ENCODE peak calls at places on chromosomes 3 and 15, in six cellular contexts. I, H, C, F, K and G are unnamed samples.

GRCh38 chr3:32374788-32375595 is 16.7 kb upstream of the CMTM7 start:
- DNase-seq in F (peak), C (peak), I (peak), H (peak), K (peak), G (peak)

GRCh38 chr3:68876112-68876713 is 56.1 kb downstream of the TAFA4 start:
- DNase-seq in H (peak), F (peak), C (peak), K (peak), I (peak), G (peak)

GRCh38 chr15:66097151-66098018 is 156.2 kb downstream of the MEGF11 start:
- DNase-seq in I (no peak), H (no peak), K (no peak), F (no peak), C (no peak), G (no peak)

GRCh38 chr15:41932939-41933725 is 39.2 kb downstream of the EHD4 start:
- DNase-seq in K (no peak), H (no peak), F (no peak), I (no peak), C (no peak), G (no peak)

GRCh38 chr3:160052385-160053047 is 63.9 kb downstream of the IL12A start:
- DNase-seq in K (no peak), H (no peak), F (no peak), I (no peak), C (no peak), G (no peak)

GRCh38 chr3:152458725-152459515 is 190.2 kb downstream of the MBNL1 start:
- DNase-seq in C (no peak), I (no peak), F (no peak), K (peak), H (no peak), G (no peak)

GRCh38 chr3:56630966-56631365 is 52.1 kb downstream of the TASOR start:
- DNase-seq in C (no peak), H (no peak), F (no peak), K (no peak), I (no peak), G (no peak)

GRCh38 chr15:92883643-92884458 is 16.3 kb upstream of the CHD2 start:
- DNase-seq in H (peak), C (no peak), K (peak), I (no peak), F (no peak), G (no peak)

GRCh38 chr15:49809894-49810594 is 189.2 kb downstream of the DTWD1 start:
- DNase-seq in K (no peak), I (no peak), C (no peak), F (no peak), H (no peak), G (no peak)

GRCh38 chr15:80343610-80344009 is 60.6 kb upstream of the ARNT2 start:
- DNase-seq in H (no peak), K (no peak), C (no peak), F (no peak), I (no peak), G (no peak)

GRCh38 chr3:46089237-46090011 is 62.1 kb upstream of the XCR1 start:
- DNase-seq in C (no peak), F (peak), K (peak), H (no peak), I (no peak), G (no peak)

GRCh38 chr15:101676965-101677364 is 24.8 kb upstream of the TM2D3 start:
- DNase-seq in C (no peak), H (no peak), K (no peak), F (no peak), I (no peak), G (no peak)

GRCh38 chr15:101675796-101676582 is 23.8 kb upstream of the TM2D3 start:
- DNase-seq in H (peak), F (no peak), C (no peak), I (peak), K (no peak), G (no peak)

GRCh38 chr15:101672298-101672697 is 20.1 kb upstream of the TM2D3 start:
- DNase-seq in C (no peak), H (no peak), F (no peak), K (no peak), I (no peak), G (no peak)

GRCh38 chr15:101679861-101680260 is 27.7 kb upstream of the TM2D3 start:
- DNase-seq in C (no peak), K (no peak), H (no peak), F (no peak), I (no peak), G (no peak)

GRCh38 chr15:101675015-101675414 is 22.8 kb upstream of the TM2D3 start:
- DNase-seq in I (no peak), H (no peak), F (no peak), C (no peak), K (no peak), G (no peak)
- TF ChIP-seq MYC in I (no peak), H (no peak), F (no peak), C (no peak), K (no peak), G (no peak)

DNA sequence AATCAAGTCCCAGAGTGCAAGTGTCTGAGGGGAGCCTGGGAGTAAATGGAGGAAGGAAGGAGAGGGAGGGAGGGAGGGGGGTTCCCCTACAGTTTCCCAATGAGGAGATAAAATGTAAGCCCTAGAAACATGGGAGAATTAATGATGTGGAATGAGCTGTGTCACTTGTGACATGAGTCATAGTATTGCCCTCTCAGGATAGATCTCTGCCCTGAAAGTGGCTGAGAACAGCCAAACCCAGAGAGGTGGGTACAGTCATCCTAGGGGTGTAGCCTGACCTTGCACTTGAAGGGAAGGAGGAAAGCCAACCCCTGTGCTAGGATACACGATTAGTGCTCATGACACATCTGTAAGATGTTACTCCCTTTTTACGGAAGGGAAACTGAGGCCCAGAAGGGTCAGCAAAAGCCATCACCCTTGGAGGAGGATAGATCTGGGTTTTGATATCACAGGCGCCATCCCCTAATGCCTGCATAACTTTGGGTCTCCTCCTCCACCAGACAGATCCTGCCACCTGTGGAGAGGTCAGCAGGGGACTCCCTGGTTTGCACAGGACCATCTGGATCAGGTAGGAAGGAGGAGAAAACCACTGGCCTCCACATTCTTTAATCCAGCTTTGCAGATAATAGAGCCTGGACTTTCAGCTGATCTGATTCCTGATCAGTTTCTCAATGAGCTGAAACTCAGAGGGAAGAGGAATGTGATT is 23.1 kb upstream of the USP3 start:
- DNase-seq in F (peak), C (no peak), K (no peak), I (peak), H (no peak), G (no peak)
- TF ChIP-seq MYC in F (no peak), C (no peak), K (no peak), I (no peak), H (no peak), G (no peak)

GRCh38 chr3:8421711-8422110 is 79.9 kb upstream of the LMCD1 start:
- DNase-seq in H (no peak), K (no peak), I (no peak), F (no peak), C (no peak), G (no peak)

GRCh38 chr3:8421267-8421666 is 80.4 kb upstream of the LMCD1 start:
- DNase-seq in I (no peak), F (no peak), K (peak), H (no peak), C (no peak), G (no peak)

GRCh38 chr3:8416965-8417364 is 84.7 kb upstream of the LMCD1 start:
- DNase-seq in F (no peak), H (peak), I (no peak), C (peak), K (peak), G (no peak)

GRCh38 chr3:8423307-8423706 is 78.3 kb upstream of the LMCD1 start:
- DNase-seq in H (no peak), I (no peak), K (no peak), F (no peak), C (no peak), G (no peak)

DNA sequence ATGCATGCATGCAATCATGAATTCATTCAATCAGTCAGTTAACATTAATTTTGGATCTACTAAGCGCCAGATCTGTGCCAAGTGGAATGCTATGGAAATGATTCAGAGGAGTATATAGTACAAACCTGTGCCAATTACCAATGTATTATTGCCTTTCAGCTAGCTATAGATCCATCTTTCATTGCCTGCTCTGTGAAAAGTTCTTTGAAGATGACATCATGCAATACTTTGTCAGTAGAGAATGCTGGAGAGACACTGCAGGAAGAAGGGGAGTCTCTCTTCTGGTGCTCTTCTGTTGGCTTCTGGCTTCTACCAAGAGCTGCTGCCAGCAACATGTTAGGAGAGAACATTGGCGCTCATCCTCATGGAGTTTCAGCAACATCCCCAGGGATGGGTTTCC is 81.0 kb upstream of the LMCD1 start:
- DNase-seq in K (no peak), I (no peak), H (no peak), F (no peak), C (no peak), G (no peak)
- TF ChIP-seq MYC in K (no peak), I (no peak), H (no peak), F (no peak), C (no peak), G (no peak)

DNA sequence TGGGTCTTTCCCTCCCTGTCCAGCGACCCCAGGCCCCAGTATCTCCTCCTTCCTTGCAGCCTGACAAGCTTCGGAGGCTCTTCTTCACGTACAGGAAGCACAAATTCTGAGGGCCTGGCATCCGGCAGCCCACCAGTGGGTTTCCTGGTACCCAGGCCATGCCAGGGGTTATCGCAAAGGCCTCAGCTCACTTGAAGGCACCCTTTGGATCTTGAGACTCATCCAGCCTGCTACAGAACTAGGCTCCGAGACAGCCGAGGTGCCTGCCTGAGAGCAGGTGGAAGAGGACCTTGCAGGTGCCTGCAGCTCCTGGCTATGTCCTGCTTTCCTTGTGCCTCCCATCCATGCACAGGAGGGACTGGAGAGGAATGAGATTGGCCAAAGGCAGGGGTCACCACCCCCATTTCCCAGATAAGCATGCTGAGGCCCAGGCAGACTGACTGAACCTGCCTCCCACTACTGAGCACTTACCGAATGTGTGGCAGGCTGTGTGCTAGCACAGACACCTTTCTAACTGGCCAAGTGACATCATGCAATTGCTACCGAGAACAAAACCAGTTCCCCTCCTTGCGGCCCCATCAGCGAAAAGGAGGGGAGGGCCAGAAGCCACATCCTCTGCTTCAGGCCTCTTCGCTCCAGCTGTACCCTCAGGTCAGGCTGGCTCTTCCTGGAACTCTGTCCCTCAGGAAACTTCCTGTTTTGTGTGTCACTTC is 11.2 kb downstream of the SH2D7 start:
- DNase-seq in K (peak), H (no peak), C (no peak), F (peak), I (no peak), G (no peak)
- TF ChIP-seq MYC in K (no peak), H (no peak), C (no peak), F (no peak), I (no peak), G (no peak)

GRCh38 chr15:64354683-64355558 is 1.1 kb downstream of the CSNK1G1 start:
- DNase-seq in C (no peak), F (no peak), I (no peak), H (peak), K (peak), G (no peak)
- TF ChIP-seq MYC in C (no peak), F (no peak), I (no peak), H (no peak), K (no peak), G (no peak)

DNA sequence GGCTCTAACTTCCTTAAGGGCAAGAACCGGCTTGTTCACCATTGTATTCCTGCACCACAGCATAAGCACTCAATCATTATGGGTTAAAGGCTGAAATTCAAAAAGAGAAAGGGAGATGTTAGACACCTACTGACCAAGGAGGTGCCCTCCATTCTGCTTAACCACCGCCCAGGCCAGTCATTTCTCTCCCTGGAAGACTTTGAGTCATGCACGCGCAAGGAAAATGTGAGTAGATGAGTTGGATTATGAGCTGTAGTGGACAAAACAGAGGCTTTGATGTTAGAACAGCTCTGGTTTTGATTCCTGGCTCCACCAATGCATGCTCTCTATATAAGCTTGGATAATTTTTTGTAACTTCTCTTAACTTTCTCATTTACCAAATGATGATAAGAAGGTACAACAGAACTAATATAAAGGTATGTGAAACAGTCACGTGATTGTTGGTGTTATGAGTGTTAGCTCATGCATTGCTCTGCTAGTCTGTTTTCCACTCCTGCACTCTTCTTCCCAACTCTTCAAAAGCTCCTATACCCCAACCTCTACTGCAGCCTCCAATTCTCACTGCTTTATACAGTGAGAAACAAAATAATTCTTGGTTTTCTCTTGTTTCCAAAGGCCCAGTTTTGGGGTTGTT is 148.4 kb upstream of the ATP11B start:
- DNase-seq in K (no peak), C (no peak), F (no peak), I (no peak), H (no peak), G (no peak)
- TF ChIP-seq MYC in K (no peak), C (no peak), F (no peak), I (no peak), H (no peak), G (no peak)

GRCh38 chr3:39381432-39381831 is 1.7 kb upstream of the SLC25A38 start:
- DNase-seq in K (no peak), H (no peak), C (no peak), F (no peak), I (no peak), G (no peak)

GRCh38 chr3:39378092-39378491 is 5.1 kb upstream of the SLC25A38 start:
- DNase-seq in F (no peak), C (peak), K (peak), I (peak), H (peak), G (peak)

GRCh38 chr3:39379778-39380155 is 3.4 kb upstream of the SLC25A38 start:
- DNase-seq in I (no peak), K (no peak), F (no peak), H (no peak), C (no peak), G (no peak)

GRCh38 chr3:39376929-39377634 is 6.1 kb upstream of the SLC25A38 start:
- DNase-seq in C (no peak), F (no peak), I (no peak), K (no peak), H (peak), G (no peak)

GRCh38 chr3:39378957-39379777 is 4.0 kb upstream of the SLC25A38 start:
- DNase-seq in I (no peak), K (no peak), F (no peak), C (no peak), H (no peak), G (peak)
- TF ChIP-seq MYC in I (no peak), K (no peak), F (no peak), C (no peak), H (no peak), G (no peak)

GRCh38 chr3:112654979-112655378 is 14.0 kb upstream of the CCDC80 start:
- DNase-seq in F (no peak), K (no peak), C (no peak), H (no peak), I (no peak), G (no peak)

GRCh38 chr3:112654492-112654891 is 13.5 kb upstream of the CCDC80 start:
- DNase-seq in F (no peak), I (no peak), H (no peak), C (no peak), K (no peak), G (no peak)

GRCh38 chr3:112653881-112654300 is 12.9 kb upstream of the CCDC80 start:
- DNase-seq in F (no peak), I (peak), K (no peak), H (no peak), C (no peak), G (no peak)

GRCh38 chr3:112651516-112651915 is 10.6 kb upstream of the CCDC80 start:
- DNase-seq in F (no peak), H (no peak), K (no peak), I (no peak), C (no peak), G (no peak)

GRCh38 chr3:112653209-112653871 is 12.4 kb upstream of the CCDC80 start:
- DNase-seq in C (no peak), F (no peak), K (no peak), I (peak), H (no peak), G (no peak)
- TF ChIP-seq MYC in C (no peak), F (no peak), K (no peak), I (no peak), H (no peak), G (no peak)

GRCh38 chr3:193640165-193640706 is 47.2 kb downstream of the OPA1 start:
- DNase-seq in F (no peak), H (no peak), C (no peak), I (no peak), K (no peak), G (no peak)

GRCh38 chr3:193641376-193641775 is 48.4 kb downstream of the OPA1 start:
- DNase-seq in F (no peak), H (no peak), K (no peak), I (no peak), C (no peak), G (no peak)

GRCh38 chr3:193640728-193641127 is 47.7 kb downstream of the OPA1 start:
- DNase-seq in F (no peak), I (no peak), C (no peak), K (no peak), H (no peak), G (no peak)

GRCh38 chr3:193638833-193639232 is 45.8 kb downstream of the OPA1 start:
- DNase-seq in K (no peak), C (no peak), F (no peak), I (no peak), H (no peak), G (no peak)

GRCh38 chr3:193637831-193638230 is 44.8 kb downstream of the OPA1 start:
- DNase-seq in C (no peak), I (no peak), K (peak), F (no peak), H (no peak), G (no peak)
- TF ChIP-seq MYC in C (no peak), I (no peak), K (no peak), F (no peak), H (no peak), G (no peak)

GRCh38 chr3:5213574-5213966 is 26.1 kb downstream of the EDEM1 start:
- DNase-seq in F (no peak), K (no peak), C (no peak), H (no peak), I (no peak), G (no peak)

GRCh38 chr3:5214352-5214751 is 26.8 kb downstream of the EDEM1 start:
- DNase-seq in K (no peak), F (no peak), I (no peak), C (no peak), H (no peak), G (no peak)

GRCh38 chr3:5210926-5211325 is 23.4 kb downstream of the EDEM1 start:
- DNase-seq in K (no peak), F (no peak), I (no peak), H (no peak), C (no peak), G (no peak)

GRCh38 chr3:5217824-5218595 is 30.5 kb downstream of the EDEM1 start:
- DNase-seq in H (no peak), K (no peak), F (no peak), C (no peak), I (no peak), G (no peak)

GRCh38 chr3:5212625-5213573 is 25.4 kb downstream of the EDEM1 start:
- DNase-seq in F (no peak), H (no peak), K (no peak), I (no peak), C (no peak), G (no peak)
- TF ChIP-seq MYC in F (no peak), H (no peak), K (no peak), I (no peak), C (no peak), G (no peak)